ENCODE peak calls at places on chromosomes 4 and X, in ten cellular contexts. I is right atrium auricular region, Y is epithelial cell of esophagus, J is GM23248, G is WERI-Rb-1, C is lung, R is fibroblast of pulmonary artery, D is left lung, P is AG10803, Z is tibial artery. A is an unnamed sample.

GRCh38 chrX:15399901-15400500 is 15.8 kb upstream of the VEGFD start:
- DNase-seq in I (no peak), Y (no peak), J (no peak), G (no peak), C (no peak), R (no peak), D (no peak), P (no peak), Z (no peak), A (no peak)

GRCh38 chr4:64340243-64341110 is 68.8 kb downstream of the TECRL start:
- DNase-seq in I (no peak), Y (no peak), J (no peak), G (no peak), C (no peak), R (no peak), D (peak), P (no peak), Z (no peak), A (no peak)

GRCh38 chr4:45442466-45442865 is 681.4 kb downstream of the GABRG1 start:
- DNase-seq in I (no peak), Y (peak), J (peak), G (peak), C (no peak), R (peak), D (no peak), P (no peak), Z (no peak), A (no peak)

GRCh38 chr4:23875317-23875716 is 14.5 kb downstream of the PPARGC1A start:
- DNase-seq in I (no peak), Y (no peak), J (no peak), G (no peak), C (no peak), R (no peak), D (no peak), P (no peak), Z (no peak), A (no peak)

GRCh38 chr4:52529983-52530382 is 129.1 kb downstream of the USP46 start:
- DNase-seq in I (no peak), Y (no peak), J (no peak), G (no peak), C (no peak), R (no peak), D (no peak), P (no peak), Z (no peak), A (no peak)

GRCh38 chr4:138659041-138659565 is 356.5 kb upstream of the NOCT start:
- DNase-seq in I (no peak), Y (no peak), J (no peak), G (no peak), C (no peak), R (no peak), D (no peak), P (no peak), Z (no peak), A (no peak)

GRCh38 chr4:176671532-176671931 is 121.2 kb downstream of the VEGFC start:
- DNase-seq in I (no peak), Y (no peak), J (no peak), G (no peak), C (no peak), R (peak), D (no peak), P (no peak), Z (no peak), A (no peak)

GRCh38 chrX:9433596-9433995 is 31.3 kb upstream of the TBL1X start:
- DNase-seq in I (no peak), Y (no peak), J (no peak), G (no peak), C (no peak), R (no peak), D (no peak), P (peak), Z (no peak), A (no peak)

GRCh38 chr4:104491826-104492771 is 2.6 kb downstream of the CXXC4 start:
- DNase-seq in I (no peak), Y (peak), J (peak), G (peak), C (no peak), R (peak), D (no peak), P (no peak), Z (no peak), A (no peak)

GRCh38 chrX:153019166-153019565 is 25.2 kb upstream of the PNMA5 start:
- DNase-seq in I (no peak), Y (no peak), J (no peak), G (no peak), C (no peak), R (no peak), D (no peak), P (no peak), Z (no peak), A (no peak)

GRCh38 chr4:176791591-176792347 is 953 bp downstream of the VEGFC start:
- DNase-seq in I (no peak), Y (peak), J (peak), G (peak), C (no peak), R (peak), D (peak), P (peak), Z (no peak), A (no peak)

GRCh38 chr4:168710353-168710946 is 213.6 kb downstream of the PALLD start:
- DNase-seq in I (no peak), Y (peak), J (peak), G (peak), C (no peak), R (peak), D (no peak), P (peak), Z (peak), A (no peak)

GRCh38 chr4:169270156-169270809 is 473 bp downstream of the SH3RF1 start:
- DNase-seq in I (peak), Y (peak), J (peak), G (peak), C (peak), R (peak), D (peak), P (peak), Z (peak), A (no peak)

GRCh38 chr4:77232653-77233052 is 75.6 kb downstream of the CCNG2 start:
- DNase-seq in I (no peak), Y (peak), J (peak), G (no peak), C (no peak), R (no peak), D (no peak), P (no peak), Z (no peak), A (no peak)

GRCh38 chrX:21126661-21127060 is 247.6 kb upstream of the CNKSR2 start:
- DNase-seq in I (no peak), Y (no peak), J (no peak), G (no peak), C (no peak), R (no peak), D (no peak), P (no peak), Z (no peak), A (no peak)

GRCh38 chrX:101759000-101759399 is 99.3 kb upstream of the ARMCX2 start:
- DNase-seq in I (no peak), Y (peak), J (peak), G (peak), C (no peak), R (peak), D (no peak), P (peak), Z (peak), A (peak)

GRCh38 chr4:126799971-126800722 is 832.6 kb upstream of the INTU start:
- DNase-seq in I (no peak), Y (no peak), J (peak), G (no peak), C (no peak), R (peak), D (no peak), P (peak), Z (no peak), A (no peak)

GRCh38 chr4:7306021-7306420 is 113.7 kb downstream of the SORCS2 start:
- DNase-seq in I (no peak), Y (no peak), J (no peak), G (no peak), C (no peak), R (no peak), D (peak), P (no peak), Z (no peak), A (no peak)

GRCh38 chr4:159204566-159204965 is 101.7 kb downstream of the RAPGEF2 start:
- DNase-seq in I (no peak), Y (no peak), J (no peak), G (no peak), C (no peak), R (no peak), D (no peak), P (no peak), Z (no peak), A (no peak)

GRCh38 chr4:139633661-139634060 is 32.0 kb upstream of the MGST2 start:
- DNase-seq in I (no peak), Y (peak), J (peak), G (peak), C (no peak), R (peak), D (no peak), P (peak), Z (no peak), A (no peak)

GRCh38 chr4:89708903-89709361 is 128.0 kb downstream of the SNCA start:
- DNase-seq in I (no peak), Y (no peak), J (no peak), G (no peak), C (no peak), R (peak), D (no peak), P (peak), Z (no peak), A (no peak)

GRCh38 chrX:118730500-118731247 is 3.3 kb downstream of the IL13RA1 start:
- DNase-seq in I (no peak), Y (peak), J (peak), G (no peak), C (no peak), R (peak), D (no peak), P (peak), Z (no peak), A (no peak)

GRCh38 chrX:32966956-32967355 is 244.4 kb downstream of the DMD start:
- DNase-seq in I (no peak), Y (no peak), J (no peak), G (no peak), C (no peak), R (no peak), D (no peak), P (no peak), Z (no peak), A (no peak)

GRCh38 chrX:120561634-120562568 is 1.1 kb upstream of the CUL4B start:
- DNase-seq in I (no peak), Y (no peak), J (no peak), G (no peak), C (no peak), R (no peak), D (no peak), P (no peak), Z (no peak), A (no peak)

GRCh38 chr4:8433181-8433580 is 7.3 kb downstream of the ACOX3 start:
- DNase-seq in I (no peak), Y (no peak), J (no peak), G (peak), C (no peak), R (no peak), D (no peak), P (no peak), Z (no peak), A (no peak)

GRCh38 chr4:8438743-8439142 is 1.8 kb downstream of the ACOX3 start:
- DNase-seq in I (no peak), Y (no peak), J (no peak), G (no peak), C (no peak), R (peak), D (no peak), P (no peak), Z (no peak), A (no peak)

GRCh38 chr4:8431553-8431952 is 9.0 kb downstream of the ACOX3 start:
- DNase-seq in I (no peak), Y (no peak), J (no peak), G (no peak), C (no peak), R (no peak), D (no peak), P (no peak), Z (no peak), A (no peak)

GRCh38 chr4:8435656-8436121 is 4.8 kb downstream of the ACOX3 start:
- DNase-seq in I (no peak), Y (peak), J (peak), G (no peak), C (peak), R (peak), D (no peak), P (no peak), Z (no peak), A (no peak)

DNA sequence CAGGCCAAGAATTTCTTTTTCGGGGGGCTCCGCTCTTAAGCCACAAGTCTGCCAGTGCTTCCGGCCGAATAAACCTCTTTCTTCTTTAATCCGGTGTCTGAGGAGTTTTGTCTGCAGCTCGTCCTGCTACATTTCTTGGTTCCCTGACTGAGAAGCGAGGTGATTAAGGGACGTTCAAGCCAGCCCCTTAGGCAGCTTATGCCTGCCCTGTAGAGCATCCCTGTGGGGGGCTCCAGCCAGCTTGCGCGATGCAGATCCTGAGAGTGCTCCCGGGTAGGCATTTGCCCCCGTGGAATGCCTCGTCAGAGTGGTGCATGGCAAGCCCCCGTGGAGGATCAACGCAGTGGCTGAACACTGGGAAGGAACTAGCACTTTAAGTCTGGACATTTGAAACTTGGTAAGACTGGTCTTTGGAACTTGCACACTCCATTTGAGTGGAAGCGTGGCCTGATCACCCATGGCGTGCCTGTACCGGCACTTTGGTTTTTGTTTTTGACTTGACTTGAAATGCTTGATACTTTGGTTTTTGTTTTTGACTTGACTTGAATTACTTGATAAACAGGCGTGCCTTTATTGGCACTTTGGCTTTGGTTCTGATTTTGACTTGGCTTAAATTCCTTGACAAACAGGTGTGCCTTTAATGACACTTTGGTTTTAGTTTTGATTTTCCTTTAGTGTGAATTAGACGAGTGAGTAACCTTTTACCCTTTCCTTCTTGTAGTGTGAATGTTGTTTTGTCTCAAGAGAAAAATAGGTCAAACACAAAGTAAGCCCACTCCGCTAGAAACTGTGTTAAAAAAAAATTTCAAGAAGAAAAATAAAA is 6.1 kb downstream of the ACOX3 start:
- DNase-seq in I (no peak), Y (peak), J (no peak), G (peak), C (no peak), R (no peak), D (no peak), P (no peak), Z (no peak), A (no peak)
- H3K4me3 ChIP-seq in I (no peak), Y (no peak), J (no peak), G (peak), C (no peak), R (no peak), D (no peak), P (no peak), Z (no peak), A (no peak)

DNA sequence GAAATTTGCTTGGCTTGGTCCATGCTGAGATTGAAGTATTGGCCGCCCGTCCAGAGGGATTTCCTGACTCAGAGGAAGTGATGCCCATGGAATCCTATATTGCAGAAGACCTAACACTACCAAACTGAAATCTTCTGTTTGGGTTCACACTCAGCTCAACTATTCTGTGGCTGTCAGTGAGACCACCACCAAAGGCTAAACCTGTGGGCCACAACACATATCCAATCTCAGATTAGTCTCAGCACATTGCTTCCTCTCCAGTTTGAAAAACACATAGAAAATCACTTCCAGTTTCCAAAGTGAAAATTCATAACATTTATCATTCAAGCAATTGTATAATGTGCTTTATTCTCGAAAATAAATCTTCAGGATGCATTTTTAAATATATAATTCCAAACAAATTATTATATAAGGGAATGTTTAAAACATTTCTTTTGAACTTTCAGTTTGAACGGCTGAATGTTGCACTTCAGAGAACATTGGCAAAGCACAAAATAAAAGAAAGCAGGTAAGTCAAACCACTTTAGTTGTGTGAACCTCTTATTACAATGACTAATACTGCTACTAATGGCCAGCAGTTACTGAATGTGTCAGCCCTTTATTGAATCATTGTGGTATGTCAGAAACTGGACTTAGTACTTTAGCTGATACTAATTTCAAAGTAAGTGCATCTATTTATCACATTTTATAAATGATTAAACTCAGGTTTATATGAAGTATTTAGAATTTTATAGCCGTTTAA is 37.0 kb downstream of the GUCY1A1 start:
- DNase-seq in I (no peak), Y (peak), J (peak), G (no peak), C (no peak), R (no peak), D (no peak), P (no peak), Z (no peak), A (no peak)
- H3K4me3 ChIP-seq in I (no peak), Y (no peak), J (no peak), G (no peak), C (no peak), R (no peak), D (no peak), P (no peak), Z (no peak), A (no peak)

GRCh38 chr4:39609454-39609911 is 29.2 kb downstream of the SMIM14 start:
- DNase-seq in I (no peak), Y (peak), J (no peak), G (no peak), C (no peak), R (no peak), D (no peak), P (no peak), Z (no peak), A (no peak)
- H3K4me3 ChIP-seq in I (no peak), Y (no peak), J (no peak), G (no peak), C (no peak), R (no peak), D (no peak), P (no peak), Z (no peak), A (no peak)

DNA sequence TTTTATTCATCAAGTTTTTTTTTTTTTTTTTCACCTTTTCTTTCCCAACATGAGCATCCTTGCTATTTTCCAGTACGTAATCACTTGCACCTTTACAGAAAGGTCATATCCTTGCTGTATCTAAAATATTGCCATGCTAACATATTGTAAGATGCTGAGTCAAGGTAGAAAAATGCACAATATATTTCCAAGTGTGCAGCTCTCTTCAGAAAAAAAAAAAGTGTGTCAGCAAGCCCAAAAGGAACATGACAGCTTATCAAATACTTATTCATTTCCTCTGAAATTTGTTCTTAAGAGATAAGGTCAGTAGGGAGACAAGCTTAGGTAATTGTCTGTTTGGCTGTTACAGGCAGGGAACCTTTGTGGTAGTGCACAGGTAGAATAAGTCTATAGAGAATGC is 27.0 kb downstream of the SH2D1A start:
- DNase-seq in I (no peak), Y (no peak), J (no peak), G (no peak), C (no peak), R (no peak), D (no peak), P (no peak), Z (no peak), A (no peak)
- H3K4me3 ChIP-seq in I (no peak), Y (no peak), J (no peak), G (no peak), C (no peak), R (no peak), D (no peak), P (no peak), Z (no peak), A (no peak)

A was measured in CD8-positive, alpha-beta T cell.